ENCODE peak calls at places on chromosome 11, in eight cellular contexts. A is thoracic aorta; J is renal cortical epithelial cell; T is RWPE2; S is Peyer's patch; D is NCI-H446; Z is glutamatergic neuron; R is stimulated activated CD4-positive, alpha-beta T cell treated with anti-CD3 and anti-CD28 coated beads, Interleukin-1b, Interleukin-23, amount 100 ng/mL, for 1 hour. Q is an unnamed sample.

GRCh38 chr11:1479678-1480118 is 6.9 kb downstream of the MOB2 start:
- DNase-seq in T (no peak), Z (no peak), R (no peak), D (no peak), A (no peak), S (no peak), J (no peak), Q (no peak)

GRCh38 chr11:19259487-19260345 is 19.0 kb upstream of the E2F8 start:
- DNase-seq in D (peak; percentile 49), S (peak; percentile 87), R (peak; percentile 11), A (no peak), Z (peak; percentile 83), T (no peak), J (peak; percentile 52), Q (peak; percentile 42)

GRCh38 chr11:78070606-78071005 is 6.9 kb downstream of the THRSP start:
- DNase-seq in S (no peak), A (no peak), D (no peak), T (no peak), J (no peak), R (no peak), Z (no peak), Q (no peak)

GRCh38 chr11:11408436-11409221 is 55.6 kb upstream of the CSNK2A3 start:
- DNase-seq in S (no peak), R (no peak), D (no peak), J (no peak), Z (no peak), A (no peak), T (no peak), Q (no peak)

GRCh38 chr11:8612522-8612921 is 18.5 kb upstream of the STK33 start:
- DNase-seq in J (no peak), A (no peak), D (no peak), Z (no peak), T (no peak), S (no peak), R (no peak), Q (no peak)

GRCh38 chr11:93089474-93090102 is 108.2 kb downstream of the SLC36A4 start:
- DNase-seq in T (no peak), R (no peak), A (no peak), J (peak; percentile 79), D (peak; percentile 60), Z (no peak), S (no peak), Q (peak; percentile 27)

GRCh38 chr11:130798280-130798679 is 118.0 kb downstream of the SNX19 start:
- DNase-seq in D (no peak), S (no peak), R (no peak), Z (no peak), T (peak; percentile 75), A (no peak), J (peak; percentile 96), Q (no peak)

GRCh38 chr11:45089251-45089650 is 57.2 kb upstream of the PRDM11 start:
- DNase-seq in A (peak; percentile 64), R (no peak), J (peak; percentile 62), D (no peak), Z (no peak), T (no peak), S (peak; percentile 74), Q (peak; percentile 16)

GRCh38 chr11:69546735-69547370 is 65.4 kb downstream of the LINC01488 start:
- DNase-seq in J (no peak), T (no peak), D (no peak), S (peak; percentile 4), Z (no peak), R (no peak), A (no peak), Q (no peak)

GRCh38 chr11:76280151-76280881 is 74.0 kb upstream of the WNT11 start:
- DNase-seq in T (no peak), R (no peak), S (no peak), J (no peak), D (no peak), Z (no peak), A (no peak), Q (no peak)

GRCh38 chr11:34284166-34284565 is 73.6 kb downstream of the ABTB2 start:
- DNase-seq in J (no peak), Z (no peak), T (no peak), S (no peak), A (no peak), D (no peak), R (no peak), Q (no peak)

GRCh38 chr11:60334005-60334620 is 7.1 kb downstream of the MS4A6E start:
- DNase-seq in J (peak; percentile 36), A (no peak), D (peak; percentile 6), S (peak; percentile 86), Z (peak; percentile 78), T (no peak), R (peak; percentile 8), Q (peak; percentile 51)